ENCODE peak calls at places on chromosomes 7 and 10, in eight cellular contexts. L, K, Y, C, E, S, G and M are unnamed samples. For H3K36me3 and H3K4me1, the result is how much of the 10 kb centered on the place peaks cover.

GRCh38 chr7:18815261-18815840 is 302.1 kb downstream of the TWIST1 start:
- DNase-seq in L (peak), K (no peak), Y (no peak), C (no peak), E (no peak), S (no peak), G (no peak), M (no peak)

GRCh38 chr10:103816431-103816830 is 38.9 kb downstream of the SH3PXD2A start:
- DNase-seq in L (no peak), K (no peak), Y (no peak), C (no peak), E (no peak), S (no peak), G (no peak), M (no peak)

GRCh38 chr7:29270979-29271658 is 76.5 kb downstream of the CHN2 start:
- DNase-seq in L (no peak), K (no peak), Y (no peak), C (peak), E (no peak), S (no peak), G (no peak), M (no peak)

GRCh38 chr10:75451927-75452326 is 20.5 kb downstream of the LRMDA start:
- DNase-seq in L (no peak), K (no peak), Y (no peak), C (no peak), E (no peak), S (no peak), G (no peak), M (no peak)

GRCh38 chr7:131604841-131605279 is 48.4 kb upstream of the PODXL start:
- DNase-seq in L (no peak), K (no peak), Y (no peak), C (no peak), E (no peak), S (no peak), G (no peak), M (no peak)

GRCh38 chr7:46633816-46634215 is 712.7 kb upstream of the IGFBP3 start:
- DNase-seq in L (no peak), K (no peak), Y (no peak), C (no peak), E (no peak), S (no peak), G (no peak), M (no peak)

GRCh38 chr7:34425631-34426384 is 232.2 kb upstream of the NPSR1 start:
- DNase-seq in L (no peak), K (no peak), Y (no peak), C (no peak), E (no peak), S (no peak), G (no peak), M (no peak)

GRCh38 chr7:2720024-2720423 is 32.0 kb downstream of the AMZ1 start:
- DNase-seq in L (no peak), K (no peak), Y (no peak), C (no peak), E (no peak), S (no peak), G (no peak), M (no peak)

GRCh38 chr7:44626620-44627019 is 20.2 kb downstream of the OGDH start:
- DNase-seq in L (no peak), K (no peak), Y (no peak), C (no peak), E (no peak), S (no peak), G (no peak), M (no peak)

GRCh38 chr7:29304756-29305155 is 110.2 kb downstream of the CHN2 start:
- DNase-seq in L (no peak), K (no peak), Y (no peak), C (no peak), E (peak), S (no peak), G (no peak), M (no peak)

GRCh38 chr7:74236284-74236683 is 17.9 kb downstream of the RFC2 start:
- DNase-seq in L (no peak), K (no peak), Y (no peak), C (no peak), E (no peak), S (no peak), G (no peak), M (no peak)

GRCh38 chr7:3493499-3493898 is 192.4 kb downstream of the SDK1 start:
- DNase-seq in L (no peak), K (no peak), Y (no peak), C (no peak), E (no peak), S (no peak), G (no peak), M (no peak)

GRCh38 chr7:18520450-18521235 is 25.1 kb downstream of the HDAC9 start:
- DNase-seq in L (no peak), K (no peak), Y (no peak), C (no peak), E (no peak), S (no peak), G (no peak), M (no peak)

GRCh38 chr10:131620314-131620713 is 280.5 kb upstream of the PPP2R2D start:
- DNase-seq in L (no peak), K (no peak), Y (no peak), C (no peak), E (no peak), S (no peak), G (peak), M (no peak)

GRCh38 chr7:94252124-94252523 is 142.6 kb upstream of the COL1A2 start:
- DNase-seq in L (no peak), K (no peak), Y (no peak), C (no peak), E (no peak), S (no peak), G (no peak), M (no peak)

GRCh38 chr7:136030330-136030729 is 53.2 kb upstream of the MTPN start:
- DNase-seq in L (no peak), K (no peak), Y (no peak), C (no peak), E (no peak), S (no peak), G (no peak), M (no peak)
- H3K27ac ChIP-seq in L (no peak), K (no peak), Y (no peak), C (no peak), E (no peak), S (no peak), G (no peak), M (no peak)

DNA sequence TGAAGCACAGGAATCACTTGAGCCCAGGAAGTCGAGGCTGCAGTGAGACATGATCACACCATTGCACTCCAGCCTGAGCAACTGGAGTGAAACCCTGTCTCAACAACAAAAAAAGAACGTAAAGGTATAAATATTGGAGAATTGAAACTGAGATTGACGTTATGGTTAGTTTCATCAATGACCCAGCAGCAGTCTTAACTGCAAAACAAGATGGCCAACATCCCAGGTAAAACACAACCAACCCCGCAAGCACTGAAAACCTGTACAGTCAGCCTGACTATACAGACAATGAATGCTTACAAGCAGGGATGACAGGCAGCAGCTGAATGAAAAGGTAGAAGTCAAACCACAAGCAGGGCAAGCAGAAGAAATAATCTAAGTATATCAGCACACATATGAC is 34.7 kb downstream of the WAPL start:
- DNase-seq in L (no peak), K (no peak), Y (no peak), C (no peak), E (no peak), S (no peak), G (no peak), M (no peak)
- H3K36me3 ChIP-seq in L (under half), K (half or more), Y (under half), C (half or more), E (under half), S (half or more), G (half or more), M (under half)

DNA sequence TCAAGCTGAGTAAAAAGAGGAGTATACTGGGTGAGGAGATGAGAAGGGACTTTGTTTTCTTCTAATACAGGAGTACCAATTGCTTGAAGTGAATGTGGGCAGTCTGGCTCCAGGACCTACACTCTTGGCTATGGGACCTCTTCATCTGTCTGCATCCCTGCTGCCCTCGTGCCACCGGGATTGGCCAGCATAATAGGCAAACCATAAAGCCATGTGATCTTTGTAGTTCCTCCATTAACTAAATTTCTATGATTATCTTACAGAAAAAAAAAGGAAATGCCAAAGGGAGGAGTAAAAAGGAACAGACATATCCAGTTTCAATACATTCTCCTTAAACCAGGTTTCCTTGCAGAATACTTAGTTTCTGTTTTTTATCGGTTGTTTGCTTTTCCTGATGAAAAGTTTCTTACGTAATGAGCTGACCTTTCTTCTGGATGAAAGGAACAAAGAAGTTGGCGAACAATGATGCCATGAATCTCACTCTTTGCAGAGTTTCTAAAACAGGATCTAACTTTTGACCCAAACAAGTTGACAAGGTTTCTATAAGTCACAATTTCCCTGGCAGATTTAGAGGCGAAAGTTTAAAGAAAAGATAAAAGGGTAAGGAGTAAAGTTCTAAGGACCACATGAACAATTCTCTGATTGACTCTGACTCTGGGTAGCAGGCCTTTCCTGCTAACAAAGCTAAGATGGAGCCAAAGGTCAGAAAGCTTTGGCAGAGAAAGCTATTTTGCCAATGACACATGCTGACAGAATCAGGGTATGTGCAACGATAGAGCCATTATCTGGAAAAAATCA is 54.1 kb downstream of the LAMB1 start:
- DNase-seq in L (no peak), K (no peak), Y (no peak), C (no peak), E (no peak), S (no peak), G (no peak), M (no peak)
- H3K4me1 ChIP-seq in L (under half), K (half or more), Y (half or more), C (under half), E (under half), S (under half), G (under half), M (under half)

DNA sequence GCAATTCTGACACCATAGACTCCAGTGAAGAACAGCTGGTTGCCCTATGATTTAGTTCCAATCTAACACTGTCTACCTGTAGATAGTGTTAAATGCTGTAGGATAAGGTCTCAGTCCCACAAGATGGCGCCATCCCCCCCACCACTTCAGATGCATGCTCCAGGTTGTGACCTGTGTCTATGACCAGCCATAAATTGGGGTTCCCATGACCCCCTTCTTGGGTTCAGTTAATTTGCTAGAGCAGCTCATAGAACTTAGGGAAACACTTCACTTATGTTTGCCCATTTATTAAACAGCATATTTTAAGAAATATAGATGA is 13.1 kb downstream of the CCSER2 start:
- DNase-seq in L (no peak), K (no peak), Y (no peak), C (no peak), E (no peak), S (no peak), G (no peak), M (no peak)
- H3K27ac ChIP-seq in L (no peak), K (no peak), Y (no peak), C (no peak), E (no peak), S (no peak), G (no peak), M (no peak)

DNA sequence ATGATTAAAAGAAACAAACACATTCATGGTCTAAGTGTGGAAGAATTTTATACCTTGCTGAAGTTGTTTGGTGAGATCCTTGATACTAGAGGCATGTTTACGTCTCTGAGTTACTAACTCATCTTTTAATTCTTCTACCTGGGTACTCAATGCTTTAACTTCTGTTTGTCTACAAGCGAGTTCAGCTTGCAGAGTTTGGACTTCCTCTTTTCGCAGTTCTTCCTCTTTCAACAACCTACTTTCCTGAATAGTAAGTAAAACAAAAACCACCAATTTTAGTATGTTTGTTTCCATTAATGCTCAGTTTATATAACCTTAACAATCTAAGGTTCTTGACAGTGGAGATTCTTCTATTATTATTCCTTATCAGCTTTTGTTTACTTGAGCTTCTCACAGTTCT is 42.9 kb downstream of the CCDC186 start:
- DNase-seq in L (no peak), K (no peak), Y (no peak), C (no peak), E (no peak), S (no peak), G (no peak), M (no peak)
- H3K36me3 ChIP-seq in L (half or more), K (half or more), Y (under half), C (under half), E (under half), S (half or more), G (half or more), M (under half)

GRCh38 chr7:158864833-158865232 is 8.5 kb downstream of the DYNC2I1 start:
- DNase-seq in L (no peak), K (no peak), Y (no peak), C (no peak), E (no peak), S (no peak), G (no peak), M (no peak)

GRCh38 chr7:158864507-158864820 is 8.1 kb downstream of the DYNC2I1 start:
- DNase-seq in L (no peak), K (no peak), Y (no peak), C (no peak), E (no peak), S (no peak), G (no peak), M (no peak)

GRCh38 chr7:158861936-158862704 is 5.8 kb downstream of the DYNC2I1 start:
- DNase-seq in L (no peak), K (no peak), Y (no peak), C (no peak), E (no peak), S (no peak), G (no peak), M (no peak)

GRCh38 chr7:158865462-158865922 is 9.1 kb downstream of the DYNC2I1 start:
- DNase-seq in L (no peak), K (no peak), Y (no peak), C (no peak), E (no peak), S (no peak), G (no peak), M (no peak)

GRCh38 chr7:158863611-158864506 is 7.5 kb downstream of the DYNC2I1 start:
- DNase-seq in L (peak), K (peak), Y (peak), C (peak), E (peak), S (peak), G (peak), M (peak)
- H3K4me1 ChIP-seq in L (under half), K (under half), Y (under half), C (half or more), E (under half), S (under half), G (under half), M (under half)